ENCODE peak calls at places on chromosome 2, in nine cellular contexts. I is left kidney, K is SK-N-DZ, C is lung, H is HT1080, L is retinal pigment epithelial cell, Y is nephron progenitor cell, Z is skeletal muscle cell, E is NCI-H69. F is an unnamed sample.
A peak's percentile ranks its signal among the peaks of the same experiment; 100 is the strongest.

GRCh38 chr2:56229397-56230060 is 45.7 kb downstream of the CCDC85A start:
- DNase-seq in I (no peak), K (no peak), C (no peak), H (no peak), L (no peak), Y (no peak), Z (peak; percentile 27), E (no peak), F (no peak)

GRCh38 chr2:159098815-159099455 is 130.5 kb downstream of the TANC1 start:
- DNase-seq in I (no peak), K (no peak), C (no peak), H (no peak), L (no peak), Y (no peak), Z (no peak), E (peak; percentile 6), F (no peak)

GRCh38 chr2:69997296-69998184 is 36.1 kb upstream of the ASPRV1 start:
- DNase-seq in I (no peak), K (no peak), C (no peak), H (peak; percentile 89), L (no peak), Y (no peak), Z (peak; percentile 4), E (no peak), F (peak; percentile 19)

GRCh38 chr2:61928816-61929471 is 23.5 kb downstream of the COMMD1 start:
- DNase-seq in I (no peak), K (no peak), C (no peak), H (no peak), L (peak; percentile 93), Y (no peak), Z (no peak), E (no peak), F (peak; percentile 52)

GRCh38 chr2:73856214-73856613 is 27.5 kb downstream of the STAMBP start:
- DNase-seq in I (no peak), K (no peak), C (no peak), H (peak; percentile 91), L (no peak), Y (no peak), Z (peak; percentile 96), E (no peak), F (no peak)

GRCh38 chr2:174840436-174840835 is 76.2 kb upstream of the CHRNA1 start:
- DNase-seq in I (no peak), K (no peak), C (no peak), H (peak; percentile 50), L (no peak), Y (no peak), Z (peak; percentile 66), E (no peak), F (no peak)

GRCh38 chr2:197426723-197427122 is 8.1 kb downstream of the SF3B1 start:
- DNase-seq in I (no peak), K (no peak), C (no peak), H (no peak), L (no peak), Y (no peak), Z (no peak), E (no peak), F (no peak)

GRCh38 chr2:232494542-232494941 is 6.9 kb upstream of the ECEL1 start:
- DNase-seq in I (no peak), K (no peak), C (no peak), H (no peak), L (no peak), Y (no peak), Z (no peak), E (no peak), F (no peak)

F was measured in GM23338.